ENCODE peak calls at places on chromosomes 3 and 15, in eight cellular contexts. C, N, P, Y, X, E, S and W are unnamed samples.
A peak's percentile ranks its signal among the peaks of the same experiment; 100 is the strongest.

GRCh38 chr3:100957407-100958100 is 35.7 kb downstream of the ABI3BP start:
- DNase-seq in P (no peak), Y (no peak), N (no peak), C (peak; percentile 92), E (no peak), S (no peak), X (no peak), W (no peak)

GRCh38 chr3:185796431-185797107 is 28.3 kb downstream of the IGF2BP2 start:
- DNase-seq in P (no peak), C (peak; percentile 73), E (no peak), S (no peak), X (no peak), Y (no peak), N (no peak), W (no peak)

GRCh38 chr15:92451225-92451825 is 57.6 kb downstream of the ST8SIA2 start:
- DNase-seq in P (no peak), E (no peak), S (no peak), Y (no peak), X (no peak), C (no peak), N (no peak), W (no peak)

GRCh38 chr3:135106445-135106844 is 311.4 kb downstream of the EPHB1 start:
- DNase-seq in Y (no peak), E (no peak), X (no peak), S (no peak), C (peak; percentile 32), N (no peak), P (peak; percentile 51), W (no peak)

GRCh38 chr3:111210003-111210699 is 138.5 kb downstream of the NECTIN3 start:
- DNase-seq in C (peak; percentile 30), N (no peak), P (peak; percentile 12), E (no peak), Y (no peak), S (no peak), X (no peak), W (no peak)

GRCh38 chr3:29503969-29504368 is 223.1 kb downstream of the RBMS3 start:
- DNase-seq in P (no peak), E (no peak), N (no peak), S (no peak), Y (peak; percentile 16), C (peak; percentile 71), X (peak; percentile 52), W (no peak)

GRCh38 chr3:46986055-46986730 is 6.7 kb downstream of the NBEAL2 start:
- DNase-seq in X (no peak), E (no peak), Y (peak; percentile 1), N (no peak), C (no peak), S (no peak), P (no peak), W (no peak)

GRCh38 chr3:116302087-116302747 is 143.1 kb downstream of the LSAMP start:
- DNase-seq in Y (no peak), S (no peak), N (no peak), C (peak; percentile 73), E (no peak), P (no peak), X (no peak), W (no peak)

GRCh38 chr3:150022406-150023238 is 51.9 kb upstream of the PFN2 start:
- DNase-seq in C (peak; percentile 33), N (no peak), P (no peak), X (no peak), Y (no peak), E (no peak), S (no peak), W (no peak)

GRCh38 chr15:75672646-75673425 is 25.1 kb downstream of the SNX33 start:
- DNase-seq in C (peak; percentile 81), Y (no peak), E (no peak), X (peak; percentile 57), P (no peak), N (no peak), S (no peak), W (no peak)

GRCh38 chr3:133488785-133489367 is 84.6 kb upstream of the CDV3 start:
- DNase-seq in S (no peak), P (peak; percentile 52), C (peak; percentile 46), Y (no peak), X (no peak), E (no peak), N (no peak), W (no peak)

GRCh38 chr3:14455571-14456317 is 53.3 kb downstream of the SLC6A6 start:
- DNase-seq in X (no peak), P (no peak), S (no peak), E (no peak), Y (no peak), N (no peak), C (peak; percentile 23), W (no peak)

GRCh38 chr3:101676219-101676764 is 640 bp downstream of the ZBTB11 start:
- DNase-seq in Y (peak; percentile 96), P (peak; percentile 91), E (peak; percentile 98), N (peak; percentile 97), C (peak; percentile 92), X (peak; percentile 96), S (peak; percentile 91), W (peak; percentile 63)

GRCh38 chr3:107025961-107026360 is 351.3 kb upstream of the CCDC54 start:
- DNase-seq in P (no peak), N (no peak), Y (no peak), C (no peak), E (no peak), X (no peak), S (no peak), W (no peak)

GRCh38 chr3:192481638-192482037 is 245.7 kb downstream of the FGF12 start:
- DNase-seq in P (no peak), N (no peak), S (no peak), C (peak; percentile 93), E (no peak), X (no peak), Y (no peak), W (no peak)

GRCh38 chr3:138114431-138114918 is 933 bp downstream of the DZIP1L start:
- DNase-seq in X (no peak), C (peak; percentile 40), P (no peak), N (no peak), Y (no peak), S (no peak), E (no peak), W (no peak)

GRCh38 chr15:41102854-41103253 is 13.2 kb downstream of the INO80 start:
- DNase-seq in Y (no peak), E (no peak), C (peak; percentile 6), S (no peak), N (no peak), P (no peak), X (no peak), W (no peak)
- H3K4me3 ChIP-seq in Y (no peak overlapping the region), E (no peak overlapping the region), C (no peak overlapping the region), S (no peak overlapping the region), N (no peak overlapping the region), P (no peak overlapping the region), X (no peak overlapping the region), W (no peak overlapping the region)

GRCh38 chr3:128409621-128410581 is 56.8 kb downstream of the DNAJB8 start:
- DNase-seq in E (no peak), Y (no peak), X (no peak), S (no peak), C (no peak), P (no peak), N (no peak), W (no peak)
- H3K4me3 ChIP-seq in E (no peak overlapping the region), Y (no peak overlapping the region), X (no peak overlapping the region), S (no peak overlapping the region), C (no peak overlapping the region), P (no peak overlapping the region), N (no peak overlapping the region), W (no peak overlapping the region)

GRCh38 chr3:45616158-45616557 is 21.6 kb downstream of the LIMD1 start:
- DNase-seq in S (no peak), C (no peak), X (no peak), E (no peak), P (no peak), Y (no peak), N (no peak), W (no peak)

GRCh38 chr3:45612918-45613602 is 18.5 kb downstream of the LIMD1 start:
- DNase-seq in S (no peak), Y (no peak), N (peak; percentile 55), P (peak; percentile 45), C (peak; percentile 76), E (no peak), X (no peak), W (no peak)

GRCh38 chr3:45613781-45614180 is 19.2 kb downstream of the LIMD1 start:
- DNase-seq in N (no peak), C (no peak), X (no peak), S (no peak), E (no peak), Y (no peak), P (no peak), W (no peak)

GRCh38 chr3:45617430-45618080 is 23.0 kb downstream of the LIMD1 start:
- DNase-seq in Y (no peak), P (no peak), N (no peak), X (no peak), E (peak; percentile 65), S (no peak), C (no peak), W (no peak)

DNA sequence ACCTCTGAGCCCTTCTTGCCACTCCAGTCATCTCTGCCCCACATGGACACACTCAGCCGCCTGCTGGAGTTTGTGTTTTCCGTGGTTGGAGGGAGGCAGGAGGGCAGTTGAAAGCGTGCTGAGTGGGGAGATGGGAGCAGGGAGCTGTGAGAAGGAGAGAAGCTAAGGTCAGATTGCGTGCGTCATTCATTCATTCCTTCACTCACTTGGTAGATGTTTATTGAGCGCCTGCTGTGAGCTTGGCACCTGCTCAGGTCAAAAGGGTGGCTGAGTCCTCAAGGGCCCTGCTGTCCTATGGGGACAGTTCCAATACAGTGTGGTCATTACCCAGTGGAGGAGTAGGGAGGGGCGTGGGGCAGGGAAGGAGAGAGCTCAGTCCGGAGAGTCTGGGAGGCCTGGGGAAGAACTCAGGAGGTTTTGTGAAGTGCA is 23.5 kb downstream of the LIMD1 start:
- DNase-seq in Y (no peak), P (no peak), X (no peak), S (no peak), N (no peak), E (peak; percentile 67), C (no peak), W (no peak)
- H3K4me3 ChIP-seq in Y (no peak overlapping the region), P (no peak overlapping the region), X (no peak overlapping the region), S (no peak overlapping the region), N (no peak overlapping the region), E (no peak overlapping the region), C (no peak overlapping the region), W (no peak overlapping the region)

GRCh38 chr3:152323834-152324233 is 55.1 kb downstream of the MBNL1 start:
- DNase-seq in X (no peak), S (no peak), E (no peak), P (no peak), Y (no peak), C (no peak), N (peak; percentile 30), W (no peak)
- H3K4me3 ChIP-seq in X (no peak overlapping the region), S (no peak overlapping the region), E (no peak overlapping the region), P (no peak overlapping the region), Y (peak overlapping the region; percentile 44), C (no peak overlapping the region), N (no peak overlapping the region), W (peak overlapping the region; percentile 57)